ENCODE peak calls at places on chromosomes 7 and 10, in eight cellular contexts. F is IMR-90, Y is GM12878, Q is H9, O is neural progenitor cell, T is HepG2, J is K562, L is fibroblast of lung. D is an unnamed sample.

GRCh38 chr7:33982425-33982786 is 77.1 kb downstream of the BMPER start:
- DNase-seq in O (peak), Q (no peak), J (no peak), Y (no peak), L (peak), F (peak), T (no peak), D (no peak)

GRCh38 chr10:26803849-26804248 is 56.9 kb downstream of the ABI1 start:
- DNase-seq in Y (no peak), J (no peak), O (no peak), Q (no peak), L (no peak), T (no peak), F (no peak), D (no peak)

GRCh38 chr7:27992755-27993478 is 187.7 kb downstream of the JAZF1 start:
- DNase-seq in O (no peak), F (no peak), L (no peak), J (no peak), Q (no peak), T (no peak), Y (no peak), D (no peak)

GRCh38 chr7:91266067-91266930 is 2.1 kb downstream of the FZD1 start:
- DNase-seq in L (peak), Y (no peak), O (peak), T (no peak), F (peak), Q (peak), J (no peak), D (no peak)

GRCh38 chr10:43905502-43906236 is 257.0 kb upstream of the ZNF32 start:
- DNase-seq in Q (no peak), L (peak), J (no peak), T (no peak), F (peak), Y (no peak), O (no peak), D (peak)

GRCh38 chr10:63554666-63555065 is 33.5 kb downstream of the REEP3 start:
- DNase-seq in F (peak), J (no peak), T (no peak), O (no peak), Y (peak), L (peak), Q (no peak), D (peak)

GRCh38 chr10:23994459-23995046 is 214.4 kb upstream of the KIAA1217 start:
- DNase-seq in L (peak), O (peak), Y (peak), J (peak), T (peak), F (peak), Q (peak), D (no peak)

GRCh38 chr10:76442113-76442512 is 1010.7 kb downstream of the LRMDA start:
- DNase-seq in F (no peak), Y (no peak), O (no peak), L (peak), Q (no peak), T (no peak), J (no peak), D (no peak)

GRCh38 chr7:134737561-134738353 is 41.7 kb upstream of the CALD1 start:
- DNase-seq in O (no peak), L (peak), Y (peak), J (no peak), Q (no peak), T (no peak), F (peak), D (no peak)

GRCh38 chr10:35386594-35387174 is 50.4 kb downstream of the CCNY start:
- DNase-seq in Y (no peak), O (peak), Q (no peak), F (peak), L (peak), J (peak), T (peak), D (no peak)

GRCh38 chr10:84267503-84268126 is 22.8 kb downstream of the RGR start:
- DNase-seq in J (peak), T (peak), O (peak), Y (no peak), L (peak), F (peak), Q (peak), D (no peak)

GRCh38 chr10:71079761-71080380 is 132.5 kb upstream of the UNC5B start:
- DNase-seq in F (no peak), L (no peak), Y (no peak), J (no peak), O (peak), T (no peak), Q (peak), D (no peak)

GRCh38 chr10:124473070-124473469 is 11.4 kb downstream of the LHPP start:
- DNase-seq in T (no peak), J (no peak), Y (no peak), O (no peak), L (no peak), Q (no peak), F (no peak), D (no peak)

GRCh38 chr7:116284390-116284789 is 74.1 kb downstream of the TES start:
- DNase-seq in Y (no peak), O (no peak), Q (no peak), J (no peak), L (peak), T (no peak), F (peak), D (no peak)

GRCh38 chr10:43304687-43305333 is 37.9 kb upstream of the RASGEF1A start:
- DNase-seq in L (peak), O (peak), Q (peak), Y (no peak), T (no peak), J (peak), F (peak), D (no peak)

GRCh38 chr10:26858707-26859034 is 2.1 kb downstream of the ABI1 start:
- DNase-seq in T (no peak), O (no peak), L (no peak), Q (no peak), F (no peak), Y (no peak), J (peak), D (no peak)

GRCh38 chr10:133454204-133454893 is 604 bp downstream of the SCART1 start:
- DNase-seq in L (no peak), O (no peak), F (no peak), T (no peak), Y (no peak), Q (no peak), J (no peak), D (no peak)

GRCh38 chr7:91137447-91137846 is 126.8 kb upstream of the FZD1 start:
- DNase-seq in Q (no peak), Y (no peak), J (no peak), L (peak), F (no peak), T (no peak), O (no peak), D (no peak)

GRCh38 chr7:146405737-146406136 is 289.1 kb downstream of the CNTNAP2 start:
- DNase-seq in L (no peak), O (no peak), Y (no peak), Q (no peak), J (no peak), F (no peak), T (no peak), D (no peak)

GRCh38 chr7:146397141-146397540 is 280.5 kb downstream of the CNTNAP2 start:
- DNase-seq in L (no peak), T (no peak), Q (no peak), O (no peak), Y (no peak), F (no peak), J (no peak), D (no peak)

GRCh38 chr7:146401939-146402338 is 285.3 kb downstream of the CNTNAP2 start:
- DNase-seq in F (no peak), J (no peak), T (no peak), O (no peak), Q (no peak), L (no peak), Y (no peak), D (no peak)
- H3K27ac ChIP-seq in F (no peak), J (no peak), T (no peak), O (no peak), Q (no peak), L (no peak), Y (no peak), D (no peak)

GRCh38 chr10:8331387-8331786 is 276.9 kb downstream of the GATA3 start:
- DNase-seq in F (no peak), J (no peak), O (no peak), Q (no peak), Y (no peak), L (no peak), T (no peak), D (no peak)

GRCh38 chr10:8334631-8335030 is 280.1 kb downstream of the GATA3 start:
- DNase-seq in L (no peak), F (no peak), J (no peak), T (no peak), Q (no peak), O (no peak), Y (no peak), D (no peak)

GRCh38 chr10:8336629-8337331 is 282.3 kb downstream of the GATA3 start:
- DNase-seq in J (no peak), L (no peak), T (peak), Q (no peak), Y (no peak), O (no peak), F (no peak), D (no peak)

GRCh38 chr10:8332730-8333111 is 278.2 kb downstream of the GATA3 start:
- DNase-seq in Q (no peak), F (no peak), T (no peak), Y (no peak), L (no peak), O (no peak), J (no peak), D (no peak)

DNA sequence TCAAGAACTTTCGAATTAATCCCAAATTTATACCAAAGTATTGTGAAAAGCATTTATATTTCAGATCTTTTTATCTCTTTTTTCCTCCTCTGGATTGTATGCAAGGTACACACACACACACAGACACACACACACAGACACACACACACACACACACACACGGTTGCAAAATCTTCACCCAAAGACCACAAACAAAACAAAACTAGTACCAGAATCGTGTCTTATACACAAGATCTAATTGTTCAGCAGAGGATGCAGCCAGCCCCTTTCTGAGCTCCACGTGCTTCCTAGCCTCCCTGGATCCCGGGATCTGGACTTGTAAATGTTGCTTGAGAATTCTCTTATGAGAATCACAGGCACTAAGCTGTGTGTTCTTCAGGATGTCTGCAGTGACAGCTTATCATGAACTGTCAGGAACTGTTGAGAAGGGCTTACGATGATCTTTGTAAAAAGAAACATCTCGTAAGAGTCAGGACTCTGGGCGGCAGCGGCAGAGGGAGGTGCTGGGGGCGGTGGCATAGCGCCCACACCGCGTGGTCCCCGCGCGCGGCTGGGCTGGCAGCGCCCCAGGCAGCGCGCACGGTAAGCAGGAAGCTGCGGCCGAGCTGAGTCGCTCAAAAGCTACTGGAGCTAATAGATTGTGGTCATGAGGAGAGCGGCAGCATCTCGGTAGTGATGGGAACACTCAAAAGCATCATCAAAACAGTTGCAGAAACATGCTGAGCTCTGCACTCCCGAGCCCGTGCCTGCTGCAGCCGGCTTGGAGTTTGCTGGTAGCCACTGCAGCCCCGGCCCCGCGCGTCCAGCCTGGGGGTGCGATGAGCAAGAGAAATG is 277.6 kb downstream of the GATA3 start:
- DNase-seq in F (peak), J (no peak), Q (peak), T (no peak), Y (no peak), L (peak), O (peak), D (peak)
- H2AFZ ChIP-seq in F (peak), J (no peak), Q (peak), T (no peak), Y (no peak), L (no peak), O (peak), D (peak)

GRCh38 chr10:103687172-103687571 is 168.2 kb downstream of the SH3PXD2A start:
- DNase-seq in L (no peak), F (no peak), J (no peak), T (no peak), Y (no peak), Q (no peak), O (no peak), D (no peak)

GRCh38 chr10:103688451-103688850 is 166.9 kb downstream of the SH3PXD2A start:
- DNase-seq in F (no peak), T (no peak), Q (no peak), L (no peak), O (no peak), J (peak), Y (no peak), D (no peak)

GRCh38 chr10:103683851-103684250 is 171.5 kb downstream of the SH3PXD2A start:
- DNase-seq in F (no peak), Y (no peak), O (no peak), Q (peak), L (no peak), J (no peak), T (no peak), D (no peak)

GRCh38 chr10:103687718-103688117 is 167.7 kb downstream of the SH3PXD2A start:
- DNase-seq in T (no peak), F (no peak), L (no peak), Q (no peak), Y (no peak), O (no peak), J (no peak), D (no peak)

GRCh38 chr10:103685880-103686669 is 169.3 kb downstream of the SH3PXD2A start:
- DNase-seq in Q (peak), O (peak), J (peak), T (peak), Y (no peak), L (peak), F (peak), D (peak)
- TF ChIP-seq CTCF in Q (peak), O (peak), J (peak), T (peak), Y (peak), L (peak), F (peak), D (peak)

GRCh38 chr10:102401735-102402511 is 6.4 kb downstream of the NFKB2 start:
- DNase-seq in L (peak), F (peak), O (no peak), J (no peak), Q (peak), Y (no peak), T (no peak), D (peak)
- H3K27ac ChIP-seq in L (no peak), F (no peak), O (no peak), J (no peak), Q (no peak), Y (no peak), T (no peak), D (no peak)

GRCh38 chr7:107494315-107494751 is 24.5 kb downstream of the GPR22 start:
- DNase-seq in L (peak), J (no peak), T (peak), F (peak), Y (no peak), Q (no peak), O (no peak), D (no peak)

GRCh38 chr7:107495516-107495915 is 25.7 kb downstream of the GPR22 start:
- DNase-seq in L (no peak), F (no peak), T (no peak), O (no peak), Y (no peak), Q (no peak), J (no peak), D (no peak)

GRCh38 chr7:107492875-107493274 is 23.0 kb downstream of the GPR22 start:
- DNase-seq in Q (no peak), O (no peak), Y (no peak), T (no peak), F (no peak), L (no peak), J (no peak), D (no peak)

GRCh38 chr7:107494910-107495309 is 25.1 kb downstream of the GPR22 start:
- DNase-seq in T (no peak), J (peak), L (no peak), Y (no peak), Q (no peak), F (no peak), O (no peak), D (no peak)
- H2AFZ ChIP-seq in T (no peak), J (no peak), L (no peak), Y (no peak), Q (no peak), F (no peak), O (no peak), D (no peak)

DNA sequence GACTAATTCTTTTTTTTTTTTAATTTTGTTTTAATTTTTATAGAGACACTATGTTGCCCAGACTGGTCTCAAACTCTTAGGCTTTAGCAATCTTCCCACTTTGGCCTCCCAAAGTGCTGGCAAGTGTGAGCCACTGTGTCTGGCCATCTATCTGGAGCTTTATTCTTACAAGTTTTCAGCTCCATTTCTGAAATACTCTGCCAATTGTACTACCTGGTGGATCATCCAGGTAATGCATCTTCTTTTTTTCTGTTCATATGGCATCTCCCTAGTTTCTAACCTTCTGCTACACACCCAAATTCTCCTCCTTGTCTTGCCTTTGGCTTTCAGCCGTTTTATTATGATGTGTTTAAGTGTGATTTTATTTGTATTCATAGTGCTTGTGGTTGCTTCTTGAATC is 40.2 kb downstream of the ZNF365 start:
- DNase-seq in Q (no peak), O (no peak), Y (no peak), L (no peak), T (no peak), F (no peak), J (no peak), D (no peak)
- TF ChIP-seq CTCF in Q (no peak), O (peak), Y (no peak), L (no peak), T (no peak), F (no peak), J (no peak), D (peak)

DNA sequence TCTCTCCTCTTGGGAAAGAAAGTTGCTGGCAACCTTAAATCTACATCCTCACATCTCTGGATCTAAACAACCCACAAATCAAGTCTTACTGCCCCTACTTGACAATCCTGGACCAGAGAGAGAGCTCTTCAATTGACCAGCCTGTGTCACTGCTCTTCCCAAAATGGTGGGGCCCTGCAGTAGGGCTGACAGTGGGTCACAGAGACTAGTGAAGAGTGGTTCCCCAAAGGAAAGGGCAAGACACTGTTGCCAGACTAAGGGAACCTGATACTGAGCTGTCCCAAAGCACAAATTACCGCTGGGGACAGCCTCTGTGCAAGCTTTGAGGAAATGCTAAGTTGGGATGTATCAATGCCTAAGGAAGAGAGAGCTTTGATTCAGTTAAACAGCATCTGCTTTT is 4.5 kb upstream of the GPRIN2 start:
- DNase-seq in F (no peak), J (no peak), Q (no peak), L (no peak), T (no peak), Y (no peak), O (no peak), D (no peak)
- H3K27ac ChIP-seq in F (no peak), J (no peak), Q (no peak), L (no peak), T (no peak), Y (no peak), O (no peak), D (no peak)

GRCh38 chr10:16986082-16986405 is 143.6 kb downstream of the CUBN start:
- DNase-seq in Q (no peak), O (no peak), F (no peak), T (no peak), L (no peak), J (no peak), Y (no peak), D (no peak)
- H2AFZ ChIP-seq in Q (no peak), O (peak), F (peak), T (no peak), L (peak), J (no peak), Y (no peak), D (no peak)

DNA sequence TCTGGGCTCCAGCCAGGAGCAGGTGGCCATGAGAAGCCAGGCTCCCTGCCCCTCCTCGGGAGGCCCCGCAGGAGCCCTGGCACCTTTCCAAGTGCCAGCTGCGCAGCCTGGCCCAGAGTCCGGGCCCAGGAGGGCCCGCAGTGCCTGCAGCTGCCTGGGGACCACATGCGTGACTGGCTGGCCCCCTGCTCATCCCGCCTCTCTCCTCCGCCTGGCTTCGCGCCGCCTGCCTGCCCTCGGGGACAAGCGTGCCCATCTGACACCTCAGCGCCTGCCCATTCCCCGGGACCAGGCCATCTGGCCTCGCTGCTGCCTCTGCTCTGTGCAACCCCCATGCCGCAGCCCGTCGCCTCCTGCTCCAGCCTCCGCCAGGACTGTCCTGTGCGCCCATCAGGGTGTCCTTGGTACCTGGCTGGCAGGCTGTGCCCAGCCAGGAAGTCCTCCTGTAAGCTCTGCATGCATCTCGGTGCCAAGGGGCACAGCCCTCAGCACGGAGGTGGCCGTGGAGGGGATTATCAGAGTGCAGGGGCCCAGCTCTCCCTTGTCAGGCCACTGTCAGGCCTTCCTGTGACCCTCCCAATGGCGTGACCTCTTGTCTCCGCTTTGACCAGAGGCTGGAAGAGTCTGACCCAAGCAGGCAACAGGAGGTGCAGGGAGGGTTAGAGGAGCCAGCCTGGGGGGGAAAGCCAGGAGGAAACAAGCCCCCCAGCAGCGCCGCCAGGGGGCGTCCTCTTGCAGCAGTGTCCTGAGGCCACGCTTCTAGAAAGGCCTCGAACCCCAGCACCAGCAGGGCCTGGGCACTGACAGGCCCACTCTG is 50.5 kb downstream of the TMEM209 start:
- DNase-seq in T (no peak), J (peak), O (peak), F (no peak), Y (no peak), L (no peak), Q (peak), D (no peak)
- TF ChIP-seq CTCF in T (peak), J (peak), O (peak), F (no peak), Y (no peak), L (no peak), Q (peak), D (peak)

GRCh38 chr7:139043823-139044812 is 8.3 kb upstream of the ZC3HAV1L start:
- DNase-seq in Q (no peak), T (peak), L (no peak), O (no peak), F (peak), J (peak), Y (no peak), D (peak)
- H3K27ac ChIP-seq in Q (no peak), T (no peak), L (no peak), O (no peak), F (no peak), J (peak), Y (no peak), D (peak)

D was measured in PC-9.